ENCODE peak calls at places on chromosomes 4 and X, in five cellular contexts. E is cardiac fibroblast, Y is brain microvascular endothelial cell, C is fibroblast of mammary gland, P is neural progenitor cell. D is an unnamed sample.

GRCh38 chr4:169663894-169664293 is 43.5 kb downstream of the CLCN3 start:
- DNase-seq in E (peak; percentile 57), Y (peak; percentile 36), C (peak; percentile 20), P (peak; percentile 3), D (no peak)

GRCh38 chrX:31213941-31214340 is 142.1 kb upstream of the FTHL17 start:
- DNase-seq in E (no peak), Y (no peak), C (peak; percentile 26), P (no peak), D (no peak)

GRCh38 chr4:174036111-174036510 is 247.4 kb downstream of the FBXO8 start:
- DNase-seq in E (no peak), Y (no peak), C (peak; percentile 54), P (no peak), D (no peak)

GRCh38 chr4:174629265-174629664 is 107.0 kb upstream of the HPGD start:
- DNase-seq in E (no peak), Y (no peak), C (peak; percentile 78), P (no peak), D (no peak)

GRCh38 chr4:184544711-184545409 is 70.5 kb upstream of the IRF2 start:
- DNase-seq in E (no peak), Y (no peak), C (peak; percentile 29), P (no peak), D (no peak)

GRCh38 chr4:165540206-165540865 is 161.5 kb downstream of the CPE start:
- DNase-seq in E (no peak), Y (no peak), C (no peak), P (no peak), D (no peak)

GRCh38 chrX:104842646-104843045 is 276.6 kb downstream of the IL1RAPL2 start:
- DNase-seq in E (no peak), Y (no peak), C (no peak), P (no peak), D (no peak)

GRCh38 chr4:147617841-147618421 is 734 bp downstream of the TMEM184C start:
- DNase-seq in E (no peak), Y (no peak), C (no peak), P (no peak), D (no peak)

GRCh38 chr4:23981328-23981727 is 91.5 kb upstream of the PPARGC1A start:
- DNase-seq in E (no peak), Y (no peak), C (no peak), P (no peak), D (no peak)

GRCh38 chrX:43853225-43853828 is 28.9 kb downstream of the MAOB start:
- DNase-seq in E (no peak), Y (no peak), C (no peak), P (no peak), D (no peak)

GRCh38 chr4:44354172-44354571 is 94.4 kb downstream of the KCTD8 start:
- DNase-seq in E (no peak), Y (no peak), C (no peak), P (no peak), D (no peak)

GRCh38 chr4:80011636-80012236 is 61.3 kb downstream of the ANTXR2 start:
- DNase-seq in E (peak; percentile 59), Y (peak; percentile 81), C (peak; percentile 87), P (no peak), D (peak; percentile 82)

GRCh38 chr4:120922390-120923200 is at the start of gene PRDM5:
- DNase-seq in E (peak; percentile 69), Y (peak; percentile 16), C (peak; percentile 64), P (peak; percentile 82), D (no peak)

GRCh38 chr4:71230258-71230594 is 108.6 kb upstream of the SLC4A4 start:
- DNase-seq in E (no peak), Y (no peak), C (no peak), P (no peak), D (no peak)

GRCh38 chr4:62952366-62952765 is 1456.9 kb downstream of the TECRL start:
- DNase-seq in E (no peak), Y (no peak), C (no peak), P (peak; percentile 58), D (no peak)

GRCh38 chr4:37715889-37716402 is 29.8 kb upstream of the RELL1 start:
- DNase-seq in E (peak; percentile 65), Y (no peak), C (peak; percentile 57), P (no peak), D (no peak)

GRCh38 chr4:123862812-123863211 is 466.2 kb downstream of the SPRY1 start:
- DNase-seq in E (no peak), Y (no peak), C (no peak), P (peak; percentile 14), D (no peak)

GRCh38 chr4:13793020-13793710 is 165.6 kb upstream of the BOD1L1 start:
- DNase-seq in E (peak; percentile 2), Y (no peak), C (no peak), P (no peak), D (no peak)

GRCh38 chr4:21011106-21011505 is 310.8 kb downstream of the PACRGL start:
- DNase-seq in E (no peak), Y (no peak), C (no peak), P (no peak), D (no peak)

GRCh38 chr4:147173797-147174196 is 228.1 kb upstream of the TTC29 start:
- DNase-seq in E (peak; percentile 31), Y (no peak), C (no peak), P (peak; percentile 26), D (no peak)

GRCh38 chr4:182555997-182556418 is 312.8 kb downstream of the TENM3 start:
- DNase-seq in E (peak; percentile 83), Y (peak; percentile 70), C (peak; percentile 73), P (peak; percentile 75), D (peak; percentile 47)

GRCh38 chr4:57114973-57115372 is 4.8 kb upstream of the IGFBP7 start:
- DNase-seq in E (no peak), Y (no peak), C (peak; percentile 46), P (no peak), D (no peak)

GRCh38 chr4:57124145-57124544 is 14.0 kb upstream of the IGFBP7 start:
- DNase-seq in E (peak; percentile 69), Y (no peak), C (no peak), P (no peak), D (no peak)

GRCh38 chr4:57116245-57116644 is 6.1 kb upstream of the IGFBP7 start:
- DNase-seq in E (no peak), Y (no peak), C (no peak), P (no peak), D (no peak)

GRCh38 chr4:57122959-57123358 is 12.8 kb upstream of the IGFBP7 start:
- DNase-seq in E (no peak), Y (no peak), C (no peak), P (no peak), D (no peak)

GRCh38 chr4:57119054-57119651 is 9.0 kb upstream of the IGFBP7 start:
- DNase-seq in E (peak; percentile 95), Y (peak; percentile 96), C (peak; percentile 92), P (peak; percentile 10), D (peak; percentile 83)
- H3K4me3 ChIP-seq in E (peak overlapping the region; percentile 33), Y (peak overlapping the region; percentile 32), C (peak overlapping the region; percentile 4), P (no peak overlapping the region), D (peak overlapping the region; percentile 19)

DNA sequence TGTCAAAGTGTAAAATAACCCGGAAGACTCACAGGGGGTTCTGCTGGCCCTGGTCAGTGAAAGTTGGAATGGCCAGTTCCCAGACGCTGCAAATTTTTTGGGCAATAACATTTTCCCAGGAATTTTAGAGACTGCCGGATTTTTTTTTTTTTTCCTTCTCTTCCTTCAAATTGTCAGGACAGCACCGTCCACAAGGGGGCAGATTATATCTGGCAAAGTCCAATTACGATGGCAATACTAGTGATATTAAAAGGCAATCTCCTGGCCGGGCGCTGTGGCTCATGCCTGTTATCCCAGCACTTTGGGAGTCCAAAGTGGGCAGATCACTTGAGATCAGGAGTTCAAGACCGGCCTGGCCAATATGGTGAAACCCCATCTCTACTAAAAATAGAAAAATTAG is 20.5 kb downstream of the SLC25A5 start:
- DNase-seq in E (peak; percentile 68), Y (peak; percentile 41), C (peak; percentile 59), P (peak; percentile 49), D (no peak)
- TF ChIP-seq CTCF in E (peak; percentile 42), Y (peak; percentile 67), C (peak; percentile 51), P (peak; percentile 62), D (peak; percentile 59)

DNA sequence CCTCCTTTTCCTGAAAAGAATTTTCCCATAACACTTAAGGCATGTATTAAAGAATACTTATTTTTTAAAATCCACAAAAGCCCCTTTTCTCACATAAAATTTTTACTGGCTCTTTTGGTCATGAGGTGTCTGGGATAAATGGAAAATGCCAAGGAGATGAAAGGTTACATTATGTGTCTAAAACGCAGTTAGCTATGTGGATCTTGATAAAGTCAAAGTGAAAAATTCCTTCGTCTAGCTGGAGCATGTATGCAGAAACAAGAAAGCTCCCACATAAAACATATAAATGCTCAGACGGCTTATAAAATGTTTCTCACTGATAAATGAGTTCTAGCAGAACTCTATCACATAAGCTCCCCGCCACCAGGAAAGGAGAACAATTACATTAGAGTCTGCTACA is 83.8 kb downstream of the TBC1D9 start:
- DNase-seq in E (no peak), Y (no peak), C (no peak), P (no peak), D (no peak)
- H3K4me3 ChIP-seq in E (no peak overlapping the region), Y (no peak overlapping the region), C (no peak overlapping the region), P (no peak overlapping the region), D (no peak overlapping the region)

DNA sequence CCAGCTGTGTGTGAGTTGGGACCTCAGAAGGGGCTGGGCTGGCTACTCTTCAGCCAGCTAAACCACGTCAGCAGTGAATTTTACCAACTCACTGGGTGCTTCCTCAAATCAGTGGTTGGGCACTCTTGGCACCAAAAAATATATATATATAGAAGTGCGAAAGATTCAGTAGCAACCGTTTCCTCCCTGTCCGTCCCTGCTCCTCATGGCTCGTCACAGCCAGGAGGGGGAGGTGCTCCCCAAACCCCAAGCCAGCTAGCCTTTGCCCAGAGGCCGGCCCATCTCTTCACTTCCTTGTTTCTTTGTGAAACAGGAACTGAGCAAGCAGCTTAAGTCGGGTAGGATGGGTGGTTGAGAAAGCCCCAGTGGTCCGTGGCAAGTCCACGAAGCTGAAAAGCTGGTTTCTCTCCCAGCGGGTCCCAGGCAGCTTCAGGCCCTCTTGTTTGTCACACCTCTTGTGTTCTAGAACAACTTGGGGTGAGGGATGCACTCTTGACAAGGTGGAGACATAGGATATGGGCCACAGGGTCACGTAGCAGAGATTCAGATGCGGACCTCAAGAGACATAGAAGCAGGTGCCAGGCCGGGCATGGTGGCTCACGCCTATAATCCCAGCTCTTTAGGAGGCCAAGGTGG is 6.8 kb upstream of the SASH3 start:
- DNase-seq in E (no peak), Y (no peak), C (no peak), P (no peak), D (no peak)
- TF ChIP-seq CTCF in E (no peak), Y (no peak), C (no peak), P (no peak), D (no peak)

DNA sequence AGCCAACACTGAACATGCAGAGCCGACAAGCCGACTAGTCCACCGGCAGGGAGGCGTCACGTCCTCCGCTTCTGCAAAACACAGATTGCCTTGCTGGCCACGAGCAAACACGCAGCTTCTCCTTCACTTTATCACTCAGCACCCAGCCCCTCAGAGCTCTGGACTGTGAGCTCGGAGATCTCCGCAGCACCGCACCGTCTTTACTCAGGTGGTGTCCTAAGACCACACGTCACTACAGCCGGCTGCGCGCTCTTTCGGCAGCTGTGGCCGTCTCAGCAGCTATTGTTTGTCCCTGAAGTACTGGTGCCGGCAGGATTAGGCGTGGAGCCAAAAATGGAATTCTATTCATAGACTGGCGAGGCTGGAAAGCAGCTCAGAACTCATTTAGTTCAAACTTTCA is 72.0 kb downstream of the FAT1 start:
- DNase-seq in E (peak; percentile 41), Y (peak; percentile 72), C (no peak), P (peak; percentile 82), D (no peak)
- H3K4me3 ChIP-seq in E (peak overlapping the region; percentile 31), Y (peak overlapping the region; percentile 36), C (no peak overlapping the region), P (peak overlapping the region; percentile 26), D (no peak overlapping the region)

D was measured in BJ.